ENCODE peak calls at places on chromosomes 13 and 19, in ten cellular contexts. One of them, this sample, is unnamed.

GRCh38 chr19:29551774-29552173 is 26.0 kb downstream of the VSTM2B start:
- DNase-seq in fibroblast of lung: no peak
- DNase-seq in SW480: no peak
- DNase-seq in hepatic stellate cell: no peak
- DNase-seq in activated naive CD8-positive, alpha-beta T cell treated with anti-CD3 and anti-CD28 coated beads, Interleukin-2, amount 50 U/mL, for 16 hours: no peak
- DNase-seq in gastrocnemius medialis: no peak
- DNase-seq in fibroblast of mammary gland: no peak
- DNase-seq in H9: no peak
- DNase-seq in stimulated activated CD4-positive, alpha-beta T cell treated with anti-CD3 and anti-CD28 coated beads, TNF-alpha, amount 100 ng/mL, for 1 hour: no peak
- DNase-seq in AG10803: no peak
- DNase-seq in this sample: no peak

GRCh38 chr13:46627462-46627861 is 74.5 kb downstream of the LRCH1 start:
- DNase-seq in fibroblast of lung: no peak
- DNase-seq in SW480: no peak
- DNase-seq in hepatic stellate cell: no peak
- DNase-seq in activated naive CD8-positive, alpha-beta T cell treated with anti-CD3 and anti-CD28 coated beads, Interleukin-2, amount 50 U/mL, for 16 hours: no peak
- DNase-seq in gastrocnemius medialis: no peak
- DNase-seq in fibroblast of mammary gland: no peak
- DNase-seq in H9: no peak
- DNase-seq in stimulated activated CD4-positive, alpha-beta T cell treated with anti-CD3 and anti-CD28 coated beads, TNF-alpha, amount 100 ng/mL, for 1 hour: no peak
- DNase-seq in AG10803: no peak
- DNase-seq in this sample: no peak

GRCh38 chr19:49978324-49978723 is 17.4 kb upstream of the SIGLEC11 start:
- DNase-seq in fibroblast of lung: no peak
- DNase-seq in SW480: no peak
- DNase-seq in hepatic stellate cell: no peak
- DNase-seq in activated naive CD8-positive, alpha-beta T cell treated with anti-CD3 and anti-CD28 coated beads, Interleukin-2, amount 50 U/mL, for 16 hours: no peak
- DNase-seq in gastrocnemius medialis: no peak
- DNase-seq in fibroblast of mammary gland: no peak
- DNase-seq in H9: no peak
- DNase-seq in stimulated activated CD4-positive, alpha-beta T cell treated with anti-CD3 and anti-CD28 coated beads, TNF-alpha, amount 100 ng/mL, for 1 hour: no peak
- DNase-seq in AG10803: no peak
- DNase-seq in this sample: no peak

GRCh38 chr19:23769691-23770468 is 11.2 kb upstream of the ZNF681 start:
- DNase-seq in fibroblast of lung: no peak
- DNase-seq in SW480: no peak
- DNase-seq in hepatic stellate cell: no peak
- DNase-seq in activated naive CD8-positive, alpha-beta T cell treated with anti-CD3 and anti-CD28 coated beads, Interleukin-2, amount 50 U/mL, for 16 hours: no peak
- DNase-seq in gastrocnemius medialis: no peak
- DNase-seq in fibroblast of mammary gland: no peak
- DNase-seq in H9: no peak
- DNase-seq in stimulated activated CD4-positive, alpha-beta T cell treated with anti-CD3 and anti-CD28 coated beads, TNF-alpha, amount 100 ng/mL, for 1 hour: no peak
- DNase-seq in AG10803: no peak
- DNase-seq in this sample: no peak

GRCh38 chr19:47082493-47082892 is 31.1 kb downstream of the ZC3H4 start:
- DNase-seq in fibroblast of lung: no peak
- DNase-seq in SW480: no peak
- DNase-seq in hepatic stellate cell: no peak
- DNase-seq in activated naive CD8-positive, alpha-beta T cell treated with anti-CD3 and anti-CD28 coated beads, Interleukin-2, amount 50 U/mL, for 16 hours: no peak
- DNase-seq in gastrocnemius medialis: no peak
- DNase-seq in fibroblast of mammary gland: no peak
- DNase-seq in H9: no peak
- DNase-seq in stimulated activated CD4-positive, alpha-beta T cell treated with anti-CD3 and anti-CD28 coated beads, TNF-alpha, amount 100 ng/mL, for 1 hour: no peak
- DNase-seq in AG10803: no peak
- DNase-seq in this sample: no peak

GRCh38 chr19:19444694-19445155 is 39.2 kb downstream of the GATAD2A start:
- DNase-seq in fibroblast of lung: no peak
- DNase-seq in SW480: no peak
- DNase-seq in hepatic stellate cell: peak; percentile 69
- DNase-seq in activated naive CD8-positive, alpha-beta T cell treated with anti-CD3 and anti-CD28 coated beads, Interleukin-2, amount 50 U/mL, for 16 hours: no peak
- DNase-seq in gastrocnemius medialis: no peak
- DNase-seq in fibroblast of mammary gland: peak; percentile 30
- DNase-seq in H9: no peak
- DNase-seq in stimulated activated CD4-positive, alpha-beta T cell treated with anti-CD3 and anti-CD28 coated beads, TNF-alpha, amount 100 ng/mL, for 1 hour: no peak
- DNase-seq in AG10803: peak; percentile 39
- DNase-seq in this sample: no peak

GRCh38 chr19:53012006-53012405 is 1.7 kb upstream of the ERVV-1 start:
- DNase-seq in fibroblast of lung: no peak
- DNase-seq in SW480: no peak
- DNase-seq in hepatic stellate cell: no peak
- DNase-seq in activated naive CD8-positive, alpha-beta T cell treated with anti-CD3 and anti-CD28 coated beads, Interleukin-2, amount 50 U/mL, for 16 hours: no peak
- DNase-seq in gastrocnemius medialis: no peak
- DNase-seq in fibroblast of mammary gland: no peak
- DNase-seq in H9: no peak
- DNase-seq in stimulated activated CD4-positive, alpha-beta T cell treated with anti-CD3 and anti-CD28 coated beads, TNF-alpha, amount 100 ng/mL, for 1 hour: no peak
- DNase-seq in AG10803: no peak
- DNase-seq in this sample: no peak

GRCh38 chr19:45160870-45161714 is at the start of gene NKPD1:
- DNase-seq in fibroblast of lung: no peak
- DNase-seq in SW480: no peak
- DNase-seq in hepatic stellate cell: no peak
- DNase-seq in activated naive CD8-positive, alpha-beta T cell treated with anti-CD3 and anti-CD28 coated beads, Interleukin-2, amount 50 U/mL, for 16 hours: no peak
- DNase-seq in gastrocnemius medialis: no peak
- DNase-seq in fibroblast of mammary gland: no peak
- DNase-seq in H9: peak; percentile 67
- DNase-seq in stimulated activated CD4-positive, alpha-beta T cell treated with anti-CD3 and anti-CD28 coated beads, TNF-alpha, amount 100 ng/mL, for 1 hour: no peak
- DNase-seq in AG10803: no peak
- DNase-seq in this sample: no peak

GRCh38 chr13:43744630-43745029 is 42.1 kb downstream of the ENOX1 start:
- DNase-seq in fibroblast of lung: peak; percentile 18
- DNase-seq in SW480: no peak
- DNase-seq in hepatic stellate cell: no peak
- DNase-seq in activated naive CD8-positive, alpha-beta T cell treated with anti-CD3 and anti-CD28 coated beads, Interleukin-2, amount 50 U/mL, for 16 hours: no peak
- DNase-seq in gastrocnemius medialis: no peak
- DNase-seq in fibroblast of mammary gland: peak; percentile 3
- DNase-seq in H9: no peak
- DNase-seq in stimulated activated CD4-positive, alpha-beta T cell treated with anti-CD3 and anti-CD28 coated beads, TNF-alpha, amount 100 ng/mL, for 1 hour: no peak
- DNase-seq in AG10803: no peak
- DNase-seq in this sample: no peak

GRCh38 chr13:68078457-68078856 is 848.3 kb upstream of the PCDH9 start:
- DNase-seq in fibroblast of lung: no peak
- DNase-seq in SW480: no peak
- DNase-seq in hepatic stellate cell: no peak
- DNase-seq in activated naive CD8-positive, alpha-beta T cell treated with anti-CD3 and anti-CD28 coated beads, Interleukin-2, amount 50 U/mL, for 16 hours: no peak
- DNase-seq in gastrocnemius medialis: no peak
- DNase-seq in fibroblast of mammary gland: no peak
- DNase-seq in H9: no peak
- DNase-seq in stimulated activated CD4-positive, alpha-beta T cell treated with anti-CD3 and anti-CD28 coated beads, TNF-alpha, amount 100 ng/mL, for 1 hour: no peak
- DNase-seq in AG10803: no peak
- DNase-seq in this sample: no peak

This sample was measured in stimulated activated CD8-positive, alpha-beta memory T cell treated with anti-CD3 and anti-CD28 coated beads, Interleukin-7, amount 100 ng/mL, for 4 hours.